ENCODE peak calls at places on chromosomes 16 and 17, in six cellular contexts. D, Q, B, Z, P and E are unnamed samples.

GRCh38 chr16:54303613-54304012 is 17.0 kb upstream of the IRX3 start:
- DNase-seq in B (no peak), P (no peak), D (no peak), Z (no peak), Q (no peak), E (no peak)

GRCh38 chr16:974001-974601 is 3.3 kb upstream of the LMF1 start:
- DNase-seq in Z (no peak), P (no peak), Q (no peak), D (no peak), B (no peak), E (no peak)

GRCh38 chr17:49338883-49339282 is 23.2 kb downstream of the ZNF652 start:
- DNase-seq in D (no peak), Z (no peak), B (no peak), Q (no peak), P (no peak), E (no peak)

GRCh38 chr17:82108038-82108998 is 10.3 kb upstream of the FASN start:
- DNase-seq in Z (no peak), D (no peak), B (no peak), Q (no peak), P (no peak), E (no peak)

GRCh38 chr17:82696916-82697807 is 1.3 kb downstream of the RAB40B start:
- DNase-seq in Q (no peak), B (no peak), P (no peak), Z (no peak), D (no peak), E (no peak)

GRCh38 chr16:86496929-86497381 is 13.4 kb upstream of the FOXF1 start:
- DNase-seq in Z (no peak), Q (no peak), D (no peak), B (no peak), P (no peak), E (no peak)

GRCh38 chr17:30278032-30278431 is 13.7 kb downstream of the BLMH start:
- DNase-seq in D (no peak), P (no peak), B (no peak), Q (no peak), Z (no peak), E (no peak)

GRCh38 chr17:59357929-59358328 is 26.5 kb downstream of the YPEL2 start:
- DNase-seq in Q (peak; percentile 73), D (no peak), Z (no peak), P (no peak), B (no peak), E (no peak)

GRCh38 chr16:86833136-86833535 is 254.8 kb downstream of the FOXL1 start:
- DNase-seq in B (no peak), D (no peak), Q (peak; percentile 50), Z (no peak), P (no peak), E (no peak)

GRCh38 chr17:45019177-45019711 is 32.2 kb downstream of the DCAKD start:
- DNase-seq in B (peak; percentile 39), Q (peak; percentile 64), Z (no peak), P (no peak), D (no peak), E (no peak)

GRCh38 chr17:77316191-77316641 is 175.4 kb downstream of the SEC14L1 start:
- DNase-seq in P (no peak), D (no peak), Z (no peak), B (no peak), Q (peak; percentile 98), E (no peak)

GRCh38 chr16:4361033-4361943 is 10.2 kb upstream of the PAM16 start:
- DNase-seq in D (no peak), Z (no peak), Q (no peak), B (no peak), P (no peak), E (no peak)

GRCh38 chr17:1455291-1455747 is 713 bp downstream of the CRK start:
- DNase-seq in P (peak; percentile 49), B (peak; percentile 44), Z (peak; percentile 59), D (no peak), Q (peak; percentile 72), E (no peak)

GRCh38 chr17:59803377-59803757 is 89.4 kb downstream of the TUBD1 start:
- DNase-seq in D (no peak), P (no peak), Z (no peak), B (no peak), Q (no peak), E (no peak)

GRCh38 chr17:64492481-64493109 is 4.3 kb downstream of the POLG2 start:
- DNase-seq in B (no peak), P (no peak), D (no peak), Z (no peak), Q (no peak), E (no peak)

GRCh38 chr16:1458336-1458976 is 14.1 kb upstream of the CCDC154 start:
- DNase-seq in P (no peak), B (peak; percentile 30), Q (no peak), D (no peak), Z (no peak), E (no peak)

GRCh38 chr17:82931696-82932060 is 91.9 kb upstream of the ZNF750 start:
- DNase-seq in P (no peak), B (no peak), Q (peak; percentile 72), D (no peak), Z (no peak), E (no peak)

GRCh38 chr16:15482068-15482747 is 47.8 kb downstream of the BMERB1 start:
- DNase-seq in D (peak; percentile 6), Z (no peak), Q (peak; percentile 95), P (peak; percentile 91), B (peak; percentile 54), E (peak; percentile 88)

GRCh38 chr16:27618611-27619380 is 68.9 kb downstream of the KATNIP start:
- DNase-seq in B (no peak), D (no peak), Z (no peak), Q (no peak), P (no peak), E (no peak)

GRCh38 chr17:18219016-18219415 is 6.4 kb upstream of the LLGL1 start:
- DNase-seq in B (no peak), D (no peak), P (no peak), Z (no peak), Q (peak; percentile 62), E (no peak)

GRCh38 chr17:2386400-2387085 is 14.3 kb downstream of the MNT start:
- DNase-seq in D (no peak), Z (no peak), B (no peak), Q (no peak), P (no peak), E (no peak)

GRCh38 chr16:78563905-78564304 is 464.5 kb downstream of the WWOX start:
- DNase-seq in D (no peak), P (no peak), Z (no peak), B (no peak), Q (no peak), E (peak; percentile 88)

GRCh38 chr17:82356845-82357355 is 2.1 kb upstream of the TEX19 start:
- DNase-seq in Z (no peak), Q (no peak), D (no peak), B (no peak), P (no peak), E (no peak)

GRCh38 chr17:50468120-50469004 is at the start of gene CHAD:
- DNase-seq in B (no peak), P (no peak), D (no peak), Z (no peak), Q (no peak), E (no peak)

GRCh38 chr17:491086-492014 is 138.7 kb upstream of the RPH3AL start:
- DNase-seq in D (no peak), Q (no peak), Z (peak; percentile 40), P (no peak), B (peak; percentile 43), E (no peak)

GRCh38 chr17:36935681-36936454 is 1.4 kb upstream of the LHX1 start:
- DNase-seq in Z (no peak), B (no peak), Q (no peak), P (no peak), D (no peak), E (no peak)

GRCh38 chr17:48374650-48375230 is 55.3 kb downstream of the SKAP1 start:
- DNase-seq in P (peak; percentile 9), B (no peak), Q (peak; percentile 22), Z (no peak), D (no peak), E (no peak)

GRCh38 chr16:35735403-35736251 is 2276.2 kb downstream of the TP53TG3F start:
- DNase-seq in Z (no peak), B (no peak), P (no peak), Q (no peak), D (no peak), E (no peak)

GRCh38 chr17:38848557-38848891 is 5.0 kb downstream of the RPL23 start:
- DNase-seq in D (no peak), Q (no peak), Z (no peak), B (no peak), P (no peak), E (no peak)

GRCh38 chr16:77663711-77664110 is 58.6 kb upstream of the NUDT7 start:
- DNase-seq in Z (no peak), D (no peak), B (no peak), P (no peak), Q (no peak), E (no peak)

GRCh38 chr17:55301521-55302406 is 37.0 kb downstream of the HLF start:
- DNase-seq in B (no peak), D (no peak), P (no peak), Q (no peak), Z (no peak), E (no peak)

GRCh38 chr16:4260360-4260759 is 12.5 kb downstream of the TFAP4 start:
- DNase-seq in Q (no peak), D (no peak), Z (no peak), B (no peak), P (no peak), E (no peak)

GRCh38 chr17:78510141-78510935 is 66.9 kb downstream of the DNAH17 start:
- DNase-seq in B (no peak), D (no peak), P (no peak), Z (no peak), Q (no peak), E (no peak)

GRCh38 chr16:54275956-54276355 is 10.6 kb downstream of the IRX3 start:
- DNase-seq in P (no peak), B (no peak), Z (no peak), D (no peak), Q (no peak), E (no peak)

GRCh38 chr17:35856603-35857002 is 12.1 kb downstream of the HEATR9 start:
- DNase-seq in Z (no peak), Q (no peak), D (no peak), B (no peak), P (no peak), E (no peak)

GRCh38 chr16:20073203-20074088 is at the start of gene GPR139:
- DNase-seq in P (no peak), D (no peak), Q (no peak), B (no peak), Z (no peak), E (no peak)